ENCODE peak calls at places on chromosomes 16 and 17, in seven cellular contexts. J, Y, C, B, H, R and O are unnamed samples.

GRCh38 chr16:72797606-72798005 is 250.3 kb downstream of the ZFHX3 start:
- DNase-seq in J (no peak), Y (no peak), C (no peak), B (no peak), H (peak), R (no peak), O (no peak)

GRCh38 chr17:18181358-18181757 is 2.3 kb upstream of the ALKBH5 start:
- DNase-seq in J (no peak), Y (no peak), C (no peak), B (no peak), H (no peak), R (no peak), O (no peak)

GRCh38 chr16:72092832-72093447 is 480 bp downstream of the TXNL4B start:
- DNase-seq in J (peak), Y (peak), C (peak), B (no peak), H (no peak), R (no peak), O (no peak)

GRCh38 chr17:45052052-45052772 is 780 bp upstream of the DCAKD start:
- DNase-seq in J (peak), Y (no peak), C (no peak), B (peak), H (peak), R (no peak), O (peak)

GRCh38 chr16:58586340-58587030 is 43.1 kb downstream of the CNOT1 start:
- DNase-seq in J (no peak), Y (no peak), C (no peak), B (no peak), H (no peak), R (no peak), O (no peak)

GRCh38 chr17:56897646-56898424 is 16.0 kb downstream of the TRIM25 start:
- DNase-seq in J (no peak), Y (no peak), C (no peak), B (no peak), H (no peak), R (no peak), O (no peak)

GRCh38 chr16:28265822-28266221 is 26.5 kb upstream of the SBK1 start:
- DNase-seq in J (no peak), Y (no peak), C (no peak), B (no peak), H (no peak), R (no peak), O (no peak)

GRCh38 chr17:77569846-77570564 is 388.5 kb upstream of the TNRC6C start:
- DNase-seq in J (no peak), Y (no peak), C (no peak), B (no peak), H (no peak), R (no peak), O (no peak)

GRCh38 chr17:38590988-38591758 is 14.6 kb downstream of the SRCIN1 start:
- DNase-seq in J (no peak), Y (no peak), C (no peak), B (peak), H (no peak), R (peak), O (no peak)

GRCh38 chr16:75922250-75922649 is 196.0 kb upstream of the CPHXL start:
- DNase-seq in J (no peak), Y (no peak), C (no peak), B (no peak), H (no peak), R (no peak), O (no peak)

GRCh38 chr16:46899443-46900143 is 15.4 kb downstream of the GPT2 start:
- DNase-seq in J (no peak), Y (no peak), C (no peak), B (no peak), H (no peak), R (no peak), O (no peak)

GRCh38 chr16:4273858-4274291 is 1.1 kb upstream of the TFAP4 start:
- DNase-seq in J (peak), Y (no peak), C (no peak), B (peak), H (peak), R (no peak), O (no peak)

GRCh38 chr17:50635720-50636144 is 1.1 kb downstream of the ABCC3 start:
- DNase-seq in J (no peak), Y (no peak), C (no peak), B (no peak), H (no peak), R (no peak), O (no peak)

GRCh38 chr17:2809337-2809736 is 13.1 kb downstream of the RAP1GAP2 start:
- DNase-seq in J (no peak), Y (no peak), C (no peak), B (no peak), H (no peak), R (no peak), O (no peak)

GRCh38 chr16:46947900-46948547 is 25.4 kb downstream of the DNAJA2 start:
- DNase-seq in J (peak), Y (no peak), C (peak), B (no peak), H (no peak), R (no peak), O (no peak)

GRCh38 chr17:39757931-39758873 is 20.5 kb downstream of the GRB7 start:
- DNase-seq in J (no peak), Y (no peak), C (peak), B (no peak), H (no peak), R (no peak), O (no peak)

GRCh38 chr16:50627419-50627818 is 53.7 kb downstream of the SNX20 start:
- DNase-seq in J (peak), Y (no peak), C (no peak), B (peak), H (peak), R (no peak), O (no peak)
- TF ChIP-seq CTCF in J (peak), Y (peak), C (peak), B (no peak), H (peak), R (peak), O (no peak)

GRCh38 chr16:65406076-65406475 is 284.2 kb upstream of the CDH11 start:
- DNase-seq in J (no peak), Y (no peak), C (no peak), B (no peak), H (no peak), R (no peak), O (no peak)
- TF ChIP-seq CTCF in J (no peak), Y (no peak), C (no peak), B (no peak), H (no peak), R (no peak), O (no peak)

GRCh38 chr16:53821487-53821886 is 117.5 kb downstream of the FTO start:
- DNase-seq in J (no peak), Y (no peak), C (no peak), B (no peak), H (no peak), R (no peak), O (no peak)

GRCh38 chr16:53826658-53827057 is 122.7 kb downstream of the FTO start:
- DNase-seq in J (no peak), Y (no peak), C (no peak), B (no peak), H (no peak), R (no peak), O (no peak)

GRCh38 chr16:53821957-53822625 is 118.1 kb downstream of the FTO start:
- DNase-seq in J (no peak), Y (peak), C (peak), B (no peak), H (no peak), R (no peak), O (no peak)

GRCh38 chr16:53827741-53828140 is 123.8 kb downstream of the FTO start:
- DNase-seq in J (peak), Y (no peak), C (no peak), B (no peak), H (no peak), R (no peak), O (no peak)

GRCh38 chr16:53822936-53823529 is 119.1 kb downstream of the FTO start:
- DNase-seq in J (no peak), Y (no peak), C (no peak), B (no peak), H (no peak), R (no peak), O (no peak)
- TF ChIP-seq CTCF in J (no peak), Y (no peak), C (no peak), B (no peak), H (no peak), R (no peak), O (no peak)

DNA sequence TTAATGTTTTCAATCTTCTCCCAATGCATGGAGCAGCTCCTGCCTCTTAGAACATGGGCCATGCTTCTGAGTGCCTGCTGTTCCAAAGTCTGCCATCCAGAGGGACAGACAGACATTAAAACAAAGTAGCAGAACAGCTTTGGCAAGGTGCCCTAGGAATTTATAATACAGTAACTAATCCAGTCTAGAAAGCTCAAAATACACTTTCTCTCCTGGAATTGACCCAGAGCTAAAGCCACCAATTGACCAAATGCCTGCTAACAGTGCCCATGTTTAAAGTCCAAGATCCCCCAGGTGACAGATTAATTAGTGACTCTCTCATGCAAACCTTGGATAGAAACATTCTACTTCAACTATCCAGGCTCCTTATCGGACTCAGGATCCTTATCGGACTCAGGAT is 11.1 kb upstream of the CHRNE start:
- DNase-seq in J (no peak), Y (no peak), C (no peak), B (no peak), H (no peak), R (no peak), O (no peak)
- TF ChIP-seq CTCF in J (no peak), Y (no peak), C (no peak), B (no peak), H (no peak), R (no peak), O (no peak)

GRCh38 chr17:36600936-36601302 is 464 bp upstream of the MRM1 start:
- DNase-seq in J (no peak), Y (no peak), C (no peak), B (no peak), H (no peak), R (no peak), O (no peak)

GRCh38 chr17:36600477-36600876 is 906 bp upstream of the MRM1 start:
- DNase-seq in J (no peak), Y (no peak), C (no peak), B (no peak), H (no peak), R (no peak), O (no peak)

GRCh38 chr17:36602030-36602737 is 801 bp downstream of the MRM1 start:
- DNase-seq in J (peak), Y (no peak), C (no peak), B (no peak), H (no peak), R (no peak), O (no peak)

GRCh38 chr17:36602924-36603384 is 1.6 kb downstream of the MRM1 start:
- DNase-seq in J (peak), Y (peak), C (peak), B (peak), H (peak), R (no peak), O (peak)

GRCh38 chr17:36601303-36602029 is at the start of gene MRM1:
- DNase-seq in J (peak), Y (peak), C (peak), B (peak), H (peak), R (peak), O (peak)
- TF ChIP-seq CTCF in J (peak), Y (peak), C (no peak), B (peak), H (peak), R (peak), O (no peak)

DNA sequence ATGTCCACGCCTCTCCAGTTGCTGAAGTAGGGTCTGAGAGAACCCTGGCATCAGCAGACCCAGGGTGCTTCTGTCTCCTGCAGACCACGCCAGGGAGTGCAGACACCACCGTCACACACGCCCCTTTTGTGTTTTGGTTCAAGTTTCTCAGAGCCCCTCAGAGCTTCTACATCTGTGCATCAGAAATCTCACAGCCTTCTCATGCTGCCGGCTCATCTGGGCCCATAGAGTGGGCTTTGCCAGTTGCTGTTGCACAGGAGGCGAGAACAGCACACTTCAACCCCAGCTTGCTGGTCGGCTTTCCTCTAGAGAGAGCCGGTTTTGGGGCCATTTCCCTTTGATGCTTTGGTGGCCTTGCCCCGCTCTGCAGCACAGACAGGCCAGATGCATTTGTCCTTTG is 60.9 kb downstream of the PDPK1 start:
- DNase-seq in J (no peak), Y (no peak), C (no peak), B (no peak), H (no peak), R (no peak), O (no peak)
- TF ChIP-seq CTCF in J (no peak), Y (no peak), C (no peak), B (no peak), H (no peak), R (no peak), O (no peak)

GRCh38 chr17:48053758-48054237 is 5.6 kb downstream of the NFE2L1 start:
- DNase-seq in J (peak), Y (no peak), C (no peak), B (no peak), H (no peak), R (no peak), O (no peak)

GRCh38 chr17:48051278-48051677 is 3.1 kb downstream of the NFE2L1 start:
- DNase-seq in J (no peak), Y (no peak), C (no peak), B (no peak), H (no peak), R (no peak), O (no peak)

GRCh38 chr17:48052956-48053757 is 5.0 kb downstream of the NFE2L1 start:
- DNase-seq in J (peak), Y (no peak), C (no peak), B (peak), H (peak), R (no peak), O (no peak)

GRCh38 chr17:48054238-48055185 is 6.4 kb downstream of the NFE2L1 start:
- DNase-seq in J (peak), Y (no peak), C (peak), B (peak), H (peak), R (peak), O (peak)

DNA sequence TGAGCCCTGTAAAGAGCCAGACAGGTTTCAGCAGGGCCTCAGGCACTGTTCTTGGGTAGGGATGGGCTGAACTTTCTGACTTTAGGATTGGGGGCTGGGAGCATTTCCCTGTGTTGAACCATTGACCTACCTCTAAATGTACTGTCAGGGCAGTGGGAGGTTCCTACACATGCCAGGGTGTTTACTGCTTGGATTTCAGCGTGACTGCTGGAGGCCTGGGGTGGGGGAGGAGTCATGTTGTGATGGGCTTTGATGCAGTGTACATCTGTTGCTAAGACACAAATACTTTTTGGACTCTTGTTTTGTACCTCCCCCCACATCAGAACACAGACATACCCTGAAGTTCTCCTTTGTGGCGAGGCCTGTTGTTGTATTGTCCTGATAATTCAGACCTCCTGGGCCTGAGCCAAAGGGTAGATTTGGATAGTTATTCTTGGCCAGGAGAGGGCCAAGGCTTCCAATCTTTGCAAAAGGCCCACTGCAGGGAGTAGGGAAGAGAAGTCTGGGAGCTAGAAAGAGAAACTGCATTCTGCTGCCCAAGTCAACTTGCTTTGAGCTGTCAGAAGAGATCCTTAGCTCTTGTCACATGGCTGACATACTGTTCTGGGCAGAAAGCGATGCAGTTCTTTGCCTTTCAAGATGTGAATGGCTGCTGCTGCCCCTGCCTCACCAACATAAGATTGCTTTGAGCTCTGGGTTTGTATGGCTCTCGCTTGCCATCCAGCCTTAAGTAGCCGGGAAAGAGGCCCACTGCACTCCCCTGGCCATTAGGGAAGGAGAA is 3.7 kb downstream of the NFE2L1 start:
- DNase-seq in J (peak), Y (no peak), C (peak), B (no peak), H (peak), R (no peak), O (no peak)
- TF ChIP-seq CTCF in J (no peak), Y (peak), C (peak), B (no peak), H (no peak), R (no peak), O (no peak)

GRCh38 chr16:27195068-27195741 is 8.1 kb upstream of the KDM8 start:
- DNase-seq in J (no peak), Y (no peak), C (no peak), B (no peak), H (no peak), R (no peak), O (no peak)

GRCh38 chr16:27191352-27191924 is 11.9 kb upstream of the KDM8 start:
- DNase-seq in J (peak), Y (no peak), C (no peak), B (no peak), H (no peak), R (no peak), O (no peak)

GRCh38 chr16:27195941-27196595 is 7.3 kb upstream of the KDM8 start:
- DNase-seq in J (no peak), Y (no peak), C (no peak), B (no peak), H (no peak), R (no peak), O (no peak)

GRCh38 chr16:27190316-27190871 is 12.9 kb upstream of the KDM8 start:
- DNase-seq in J (no peak), Y (no peak), C (no peak), B (no peak), H (no peak), R (no peak), O (no peak)

GRCh38 chr16:27193300-27193990 is 9.9 kb upstream of the KDM8 start:
- DNase-seq in J (no peak), Y (no peak), C (no peak), B (no peak), H (no peak), R (no peak), O (no peak)
- TF ChIP-seq CTCF in J (no peak), Y (peak), C (no peak), B (no peak), H (no peak), R (no peak), O (no peak)